ENCODE peak calls at places on chromosomes 1 and 21, in seven cellular contexts. B is mammary epithelial cell, S is fibroblast of lung, N is PC-3, D is IMR-90, K is trophoblast cell, T is neuronal stem cell. U is an unnamed sample.

GRCh38 chr1:15355968-15356621 is 53.6 kb upstream of the EFHD2 start:
- DNase-seq in B (no peak), S (peak; percentile 93), N (peak; percentile 86), D (peak; percentile 61), K (peak; percentile 86), T (no peak), U (no peak)

GRCh38 chr1:226199971-226200370 is 13.4 kb upstream of the ACBD3 start:
- DNase-seq in B (no peak), S (no peak), N (no peak), D (no peak), K (no peak), T (no peak), U (no peak)

GRCh38 chr1:233440952-233441401 is 113.5 kb downstream of the MAP3K21 start:
- DNase-seq in B (peak; percentile 58), S (peak; percentile 68), N (peak; percentile 96), D (peak; percentile 28), K (peak; percentile 50), T (peak; percentile 57), U (peak; percentile 87)

GRCh38 chr1:72781038-72781437 is 498.7 kb upstream of the NEGR1 start:
- DNase-seq in B (no peak), S (no peak), N (peak; percentile 5), D (no peak), K (no peak), T (no peak), U (no peak)

GRCh38 chr1:188062456-188062855 is 1233.7 kb downstream of the PLA2G4A start:
- DNase-seq in B (no peak), S (peak; percentile 24), N (peak; percentile 4), D (peak; percentile 49), K (no peak), T (no peak), U (no peak)

GRCh38 chr1:200207711-200208126 is 180.2 kb downstream of the NR5A2 start:
- DNase-seq in B (no peak), S (peak; percentile 57), N (peak; percentile 64), D (peak; percentile 76), K (no peak), T (no peak), U (no peak)

GRCh38 chr21:46385846-46386725 is 62.1 kb downstream of the PCNT start:
- DNase-seq in B (no peak), S (no peak), N (no peak), D (no peak), K (no peak), T (no peak), U (no peak)

GRCh38 chr1:36425791-36426190 is 24.5 kb downstream of the OSCP1 start:
- DNase-seq in B (peak; percentile 76), S (no peak), N (peak; percentile 76), D (peak; percentile 25), K (peak; percentile 48), T (no peak), U (no peak)

GRCh38 chr1:29760165-29760564 is 523.8 kb downstream of the PTPRU start:
- DNase-seq in B (no peak), S (no peak), N (no peak), D (no peak), K (no peak), T (no peak), U (no peak)

GRCh38 chr1:43768168-43768567 is 60.8 kb downstream of the ST3GAL3 start:
- DNase-seq in B (no peak), S (no peak), N (no peak), D (no peak), K (no peak), T (no peak), U (no peak)

GRCh38 chr1:93705897-93706500 is 24.4 kb upstream of the BCAR3 start:
- DNase-seq in B (peak; percentile 32), S (peak; percentile 51), N (peak; percentile 72), D (peak; percentile 22), K (no peak), T (no peak), U (no peak)

GRCh38 chr21:41168391-41169257 is 664 bp downstream of the BACE2 start:
- DNase-seq in B (peak; percentile 53), S (peak; percentile 82), N (peak; percentile 61), D (peak; percentile 68), K (peak; percentile 33), T (peak; percentile 29), U (peak; percentile 62)

GRCh38 chr1:25568834-25569598 is 25.6 kb downstream of the LDLRAP1 start:
- DNase-seq in B (peak; percentile 83), S (peak; percentile 89), N (peak; percentile 87), D (peak; percentile 88), K (no peak), T (no peak), U (no peak)

GRCh38 chr1:232457607-232458006 is 172.3 kb downstream of the SIPA1L2 start:
- DNase-seq in B (no peak), S (no peak), N (no peak), D (no peak), K (no peak), T (no peak), U (no peak)

GRCh38 chr1:114032271-114033218 is 53.3 kb downstream of the OLFML3 start:
- DNase-seq in B (peak; percentile 88), S (peak; percentile 78), N (peak; percentile 95), D (peak; percentile 87), K (no peak), T (no peak), U (no peak)

GRCh38 chr1:55204997-55205396 is 10.2 kb downstream of the USP24 start:
- DNase-seq in B (no peak), S (no peak), N (no peak), D (no peak), K (no peak), T (no peak), U (no peak)

GRCh38 chr1:55210990-55211389 is 4.2 kb downstream of the USP24 start:
- DNase-seq in B (no peak), S (no peak), N (no peak), D (no peak), K (no peak), T (no peak), U (no peak)

GRCh38 chr1:55209247-55209646 is 5.9 kb downstream of the USP24 start:
- DNase-seq in B (no peak), S (peak; percentile 17), N (no peak), D (no peak), K (no peak), T (no peak), U (peak; percentile 40)

GRCh38 chr1:55203064-55203463 is 12.1 kb downstream of the USP24 start:
- DNase-seq in B (no peak), S (no peak), N (no peak), D (no peak), K (no peak), T (no peak), U (no peak)

DNA sequence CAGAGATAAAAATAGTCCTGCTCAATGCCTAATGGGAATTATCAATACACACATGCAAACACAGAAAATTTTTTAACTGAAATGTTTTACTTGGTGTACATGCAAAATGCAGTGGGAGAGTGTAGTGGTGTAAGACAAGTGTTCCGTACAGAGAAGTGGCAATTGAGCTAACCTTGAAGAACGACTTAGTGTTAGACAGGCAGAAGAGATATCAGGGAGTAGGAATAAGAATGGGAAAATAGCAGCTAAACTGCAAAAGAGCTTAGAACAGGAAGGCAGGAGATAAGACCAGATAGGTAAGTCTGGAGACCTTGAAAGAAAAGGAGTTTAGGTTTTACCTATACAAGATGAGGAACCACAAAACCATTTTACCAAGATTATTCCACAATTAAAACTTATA is 9.0 kb downstream of the USP24 start:
- DNase-seq in B (no peak), S (no peak), N (no peak), D (no peak), K (no peak), T (no peak), U (no peak)
- H3K9ac ChIP-seq in B (no peak overlapping the region), S (no peak overlapping the region), N (no peak overlapping the region), D (no peak overlapping the region), K (no peak overlapping the region), T (no peak overlapping the region), U (no peak overlapping the region)

DNA sequence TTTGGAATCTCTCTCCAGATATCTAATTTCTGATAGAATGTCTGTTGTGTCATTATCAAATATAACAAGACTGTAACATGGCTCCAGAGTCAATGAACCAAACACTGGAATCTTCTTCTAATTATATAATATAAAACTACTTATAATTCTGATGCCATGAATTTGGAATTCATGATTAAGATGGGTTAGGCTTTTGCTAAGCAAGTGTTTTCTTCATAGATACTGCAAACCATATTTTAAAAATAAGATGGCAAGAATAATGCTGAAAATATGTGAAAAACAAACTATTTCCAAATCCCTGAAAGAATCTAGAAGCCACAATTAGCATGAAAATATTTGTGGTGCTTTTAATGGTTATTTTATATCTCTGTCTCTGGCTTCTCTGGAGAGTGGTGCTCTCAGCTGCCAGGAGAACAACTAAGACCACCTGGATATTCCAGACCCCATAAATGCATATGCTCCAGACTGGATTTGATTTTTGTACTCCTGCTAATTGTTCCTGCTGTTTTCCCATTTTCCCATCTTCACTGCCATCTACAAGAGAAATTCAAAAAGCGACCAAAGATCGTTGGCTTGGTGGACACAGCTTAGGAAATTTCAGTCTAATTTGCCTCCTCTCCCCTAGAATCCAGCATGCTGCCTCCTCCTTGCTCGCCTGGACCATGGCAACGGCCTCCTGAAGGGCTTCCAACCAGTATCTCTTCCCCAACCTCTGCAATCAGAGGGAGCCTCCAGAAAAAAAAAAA is 418.9 kb downstream of the SETD4 start:
- DNase-seq in B (no peak), S (peak; percentile 69), N (no peak), D (peak; percentile 67), K (no peak), T (no peak), U (no peak)
- H3K9ac ChIP-seq in B (no peak overlapping the region), S (no peak overlapping the region), N (no peak overlapping the region), D (no peak overlapping the region), K (no peak overlapping the region), T (no peak overlapping the region), U (no peak overlapping the region)

DNA sequence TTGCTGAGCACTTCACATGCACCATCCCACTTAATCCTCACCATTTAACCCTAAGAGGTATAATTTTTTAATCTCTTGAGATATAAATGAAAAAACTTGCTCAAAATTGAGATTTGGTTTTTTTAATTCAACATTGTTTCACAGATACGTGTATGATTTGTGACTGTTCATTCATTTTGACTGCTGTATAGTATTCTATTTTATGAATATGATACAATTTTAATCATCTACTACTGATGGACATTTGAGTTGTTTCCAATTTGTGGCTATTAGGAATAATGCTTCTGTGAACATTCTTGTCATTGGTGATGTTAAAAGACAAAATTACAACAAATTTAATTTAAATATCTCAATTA is 617 bp upstream of the ZMYM6 start:
- DNase-seq in B (no peak), S (no peak), N (no peak), D (no peak), K (no peak), T (no peak), U (no peak)
- H3K9ac ChIP-seq in B (no peak overlapping the region), S (no peak overlapping the region), N (peak overlapping the region; percentile 94), D (no peak overlapping the region), K (no peak overlapping the region), T (no peak overlapping the region), U (no peak overlapping the region)

GRCh38 chr1:48767957-48768510 is 8.7 kb downstream of the BEND5 start:
- DNase-seq in B (no peak), S (peak; percentile 24), N (no peak), D (peak; percentile 15), K (no peak), T (no peak), U (no peak)

GRCh38 chr1:48775817-48776399 is 783 bp downstream of the BEND5 start:
- DNase-seq in B (no peak), S (no peak), N (no peak), D (no peak), K (no peak), T (no peak), U (no peak)

GRCh38 chr1:48773133-48773532 is 3.6 kb downstream of the BEND5 start:
- DNase-seq in B (no peak), S (no peak), N (no peak), D (no peak), K (no peak), T (no peak), U (no peak)

GRCh38 chr1:48776400-48777218 is at the start of gene BEND5:
- DNase-seq in B (no peak), S (peak; percentile 66), N (peak; percentile 18), D (peak; percentile 23), K (no peak), T (peak; percentile 81), U (peak; percentile 91)

GRCh38 chr1:48772221-48772620 is 4.5 kb downstream of the BEND5 start:
- DNase-seq in B (no peak), S (no peak), N (no peak), D (no peak), K (no peak), T (no peak), U (no peak)
- H3K9ac ChIP-seq in B (no peak overlapping the region), S (no peak overlapping the region), N (no peak overlapping the region), D (no peak overlapping the region), K (no peak overlapping the region), T (no peak overlapping the region), U (no peak overlapping the region)